ENCODE peak calls at places on chromosome 6, in four cellular contexts. T is K562, Z is HepG2, G is SK-N-SH. A is an unnamed sample.

GRCh38 chr6:65922049-65922448 is 215.0 kb upstream of the EYS start:
- DNase-seq in T (no peak), Z (no peak), G (no peak), A (no peak)

GRCh38 chr6:38476141-38476540 is 163.6 kb downstream of the BTBD9 start:
- DNase-seq in T (no peak), Z (no peak), G (no peak), A (no peak)

GRCh38 chr6:31525932-31526591 is 2.7 kb upstream of the MCCD1 start:
- DNase-seq in T (peak), Z (no peak), G (no peak), A (no peak)

GRCh38 chr6:18302561-18303439 is 38.5 kb upstream of the DEK start:
- DNase-seq in T (no peak), Z (peak), G (no peak), A (no peak)

GRCh38 chr6:34425498-34426410 is at the start of gene RPS10:
- DNase-seq in T (peak), Z (peak), G (peak), A (peak)

GRCh38 chr6:16316741-16317251 is 78.4 kb downstream of the GMPR start:
- DNase-seq in T (peak), Z (peak), G (peak), A (peak)

GRCh38 chr6:69690986-69691385 is 105.8 kb downstream of the LMBRD1 start:
- DNase-seq in T (no peak), Z (no peak), G (no peak), A (no peak)

GRCh38 chr6:25026723-25027122 is 91.0 kb upstream of the RIPOR2 start:
- DNase-seq in T (no peak), Z (no peak), G (no peak), A (no peak)

GRCh38 chr6:11363881-11364576 is 131.6 kb upstream of the NEDD9 start:
- DNase-seq in T (no peak), Z (no peak), G (no peak), A (no peak)

GRCh38 chr6:133705731-133706130 is 183.2 kb upstream of the TCF21 start:
- DNase-seq in T (no peak), Z (no peak), G (no peak), A (no peak)
- TF ChIP-seq GABPA in T (no peak), Z (no peak), G (no peak), A (no peak)

GRCh38 chr6:159118941-159119340 is 50.3 kb upstream of the FNDC1 start:
- DNase-seq in T (no peak), Z (no peak), G (no peak), A (no peak)
- H3K27ac ChIP-seq in T (no peak), Z (no peak), G (no peak), A (no peak)

GRCh38 chr6:168581706-168582105 is 140.7 kb downstream of the SMOC2 start:
- DNase-seq in T (no peak), Z (no peak), G (no peak), A (no peak)
- TF ChIP-seq GABPA in T (no peak), Z (no peak), G (no peak), A (no peak)

GRCh38 chr6:36113701-36114100 is 16.6 kb upstream of the MAPK13 start:
- DNase-seq in T (no peak), Z (no peak), G (no peak), A (no peak)

GRCh38 chr6:36110863-36111262 is 19.4 kb upstream of the MAPK13 start:
- DNase-seq in T (no peak), Z (no peak), G (peak), A (no peak)

GRCh38 chr6:36114798-36115408 is 15.4 kb upstream of the MAPK13 start:
- DNase-seq in T (no peak), Z (no peak), G (no peak), A (no peak)

GRCh38 chr6:36111526-36111925 is 18.8 kb upstream of the MAPK13 start:
- DNase-seq in T (no peak), Z (no peak), G (no peak), A (no peak)

DNA sequence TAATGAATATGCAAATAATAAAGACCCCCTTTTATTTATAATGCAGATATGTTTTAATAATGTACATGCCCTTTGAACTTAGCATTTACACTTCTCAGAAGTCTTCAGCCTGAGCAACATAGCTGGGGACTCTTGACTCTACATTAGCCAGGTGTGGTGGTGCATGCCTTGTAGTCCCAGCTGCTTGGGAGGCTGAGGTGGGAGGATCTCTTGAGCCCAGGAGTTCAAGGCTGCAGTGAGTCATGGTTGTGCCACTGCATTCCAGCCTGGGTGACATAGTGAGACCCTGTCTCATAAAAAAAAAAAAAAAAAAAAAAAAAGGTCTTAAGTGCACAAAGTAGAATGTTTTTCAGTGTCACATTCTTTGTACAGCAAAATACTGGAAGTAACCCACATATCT is 17.3 kb upstream of the MAPK13 start:
- DNase-seq in T (no peak), Z (peak), G (no peak), A (no peak)
- H3K27ac ChIP-seq in T (no peak), Z (no peak), G (no peak), A (peak)

GRCh38 chr6:112221561-112221960 is 32.8 kb downstream of the LAMA4 start:
- DNase-seq in T (no peak), Z (no peak), G (no peak), A (no peak)
- TF ChIP-seq GABPA in T (no peak), Z (no peak), G (no peak), A (no peak)

GRCh38 chr6:88165087-88165876 is 865 bp downstream of the CNR1 start:
- DNase-seq in T (no peak), Z (no peak), G (no peak), A (no peak)
- H3K27ac ChIP-seq in T (no peak), Z (no peak), G (no peak), A (no peak)

GRCh38 chr6:122564230-122564629 is 46.0 kb upstream of the PKIB start:
- DNase-seq in T (no peak), Z (no peak), G (no peak), A (no peak)
- TF ChIP-seq GABPA in T (no peak), Z (no peak), G (no peak), A (no peak)

GRCh38 chr6:33019358-33019757 is 10.0 kb upstream of the HLA-DOA start:
- DNase-seq in T (peak), Z (no peak), G (no peak), A (no peak)
- H3K27ac ChIP-seq in T (no peak), Z (no peak), G (no peak), A (peak)

GRCh38 chr6:7809346-7809745 is 83.4 kb downstream of the BMP6 start:
- DNase-seq in T (no peak), Z (no peak), G (no peak), A (no peak)

GRCh38 chr6:7805088-7805756 is 79.3 kb downstream of the BMP6 start:
- DNase-seq in T (no peak), Z (no peak), G (no peak), A (no peak)

GRCh38 chr6:7811441-7811840 is 85.5 kb downstream of the BMP6 start:
- DNase-seq in T (no peak), Z (no peak), G (no peak), A (no peak)

GRCh38 chr6:7803219-7803618 is 77.3 kb downstream of the BMP6 start:
- DNase-seq in T (no peak), Z (no peak), G (no peak), A (no peak)

DNA sequence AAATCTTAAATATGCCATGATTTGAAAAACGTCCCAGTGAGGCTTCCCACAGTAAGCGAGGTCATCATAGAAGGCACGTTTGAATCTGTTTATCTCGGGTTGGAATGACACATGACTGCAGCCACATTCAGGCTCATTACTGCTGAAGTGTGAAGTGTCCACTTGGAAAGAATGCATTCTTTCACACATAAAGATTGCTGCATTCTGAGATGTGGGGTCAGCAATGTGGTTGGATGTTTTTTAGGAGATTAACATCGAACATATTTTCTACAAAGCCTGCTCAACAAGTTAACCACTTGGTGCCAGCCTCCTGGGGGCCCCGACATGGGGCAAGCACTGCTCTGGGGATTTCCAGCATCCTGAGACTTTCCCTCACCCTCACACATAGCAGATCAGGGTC is 79.9 kb downstream of the BMP6 start:
- DNase-seq in T (no peak), Z (no peak), G (no peak), A (no peak)
- TF ChIP-seq GABPA in T (no peak), Z (no peak), G (no peak), A (no peak)

A was measured in HL-60.